ENCODE peak calls at places on chromosomes 13 and 19, in six cellular contexts. Z is EH; M is SW 1271; L is adrenal gland; C is stimulated activated CD8-positive, alpha-beta memory T cell treated with anti-CD3 and anti-CD28 coated beads, Interleukin-15, amount 100 ng/mL, for 1 hour; K is heart right ventricle. Y is an unnamed sample.

GRCh38 chr19:50817941-50818858 is 5.4 kb downstream of the KLK1 start:
- DNase-seq in Z (peak), M (no peak), L (peak), C (no peak), K (peak), Y (peak)

GRCh38 chr19:45075215-45076028 is 856 bp downstream of the ZNF296 start:
- DNase-seq in Z (peak), M (no peak), L (peak), C (no peak), K (peak), Y (no peak)

GRCh38 chr13:98549728-98550317 is 27.1 kb downstream of the STK24 start:
- DNase-seq in Z (peak), M (no peak), L (no peak), C (no peak), K (no peak), Y (no peak)

GRCh38 chr19:17654993-17655392 is 33.2 kb downstream of the UNC13A start:
- DNase-seq in Z (no peak), M (no peak), L (no peak), C (no peak), K (no peak), Y (no peak)

GRCh38 chr13:30841161-30841560 is 64.9 kb upstream of the MEDAG start:
- DNase-seq in Z (peak), M (no peak), L (no peak), C (no peak), K (no peak), Y (no peak)

GRCh38 chr13:74289861-74290260 is 155.7 kb upstream of the KLF12 start:
- DNase-seq in Z (no peak), M (no peak), L (no peak), C (no peak), K (no peak), Y (no peak)

GRCh38 chr19:55251296-55252081 is 7.3 kb downstream of the PPP6R1 start:
- DNase-seq in Z (no peak), M (no peak), L (no peak), C (no peak), K (no peak), Y (no peak)

GRCh38 chr19:33064117-33064777 is 441 bp downstream of the RHPN2 start:
- DNase-seq in Z (peak), M (no peak), L (no peak), C (no peak), K (no peak), Y (peak)

GRCh38 chr13:111541752-111542529 is 221.5 kb downstream of the TEX29 start:
- DNase-seq in Z (no peak), M (no peak), L (no peak), C (no peak), K (no peak), Y (no peak)

GRCh38 chr19:54650108-54650666 is 12.6 kb upstream of the LILRB4 start:
- DNase-seq in Z (no peak), M (no peak), L (no peak), C (no peak), K (no peak), Y (no peak)

GRCh38 chr19:37221136-37221535 is 3.1 kb downstream of the ZNF383 start:
- DNase-seq in Z (no peak), M (no peak), L (no peak), C (no peak), K (no peak), Y (no peak)

GRCh38 chr13:58884810-58885209 is 1253.3 kb downstream of the PCDH17 start:
- DNase-seq in Z (no peak), M (no peak), L (no peak), C (no peak), K (no peak), Y (no peak)

GRCh38 chr19:53192771-53193533 is at the start of gene ZNF665:
- DNase-seq in Z (peak), M (no peak), L (peak), C (peak), K (peak), Y (no peak)

GRCh38 chr19:246551-246950 is 44.7 kb downstream of the PLPP2 start:
- DNase-seq in Z (no peak), M (no peak), L (no peak), C (no peak), K (no peak), Y (no peak)

GRCh38 chr19:15498156-15498858 is 10.0 kb upstream of the CYP4F22 start:
- DNase-seq in Z (no peak), M (no peak), L (no peak), C (no peak), K (no peak), Y (no peak)

GRCh38 chr19:29371766-29372415 is 153.9 kb upstream of the VSTM2B start:
- DNase-seq in Z (no peak), M (no peak), L (peak), C (no peak), K (no peak), Y (peak)

GRCh38 chr13:85277753-85278152 is 521.5 kb downstream of the SLITRK6 start:
- DNase-seq in Z (peak), M (peak), L (no peak), C (no peak), K (no peak), Y (no peak)

GRCh38 chr19:5074830-5075394 is 106.0 kb downstream of the KDM4B start:
- DNase-seq in Z (no peak), M (no peak), L (no peak), C (no peak), K (no peak), Y (no peak)

GRCh38 chr19:3760871-3761361 is 576 bp downstream of the APBA3 start:
- DNase-seq in Z (peak), M (no peak), L (peak), C (no peak), K (peak), Y (no peak)

GRCh38 chr19:4507804-4508203 is 10.5 kb downstream of the PLIN4 start:
- DNase-seq in Z (no peak), M (no peak), L (no peak), C (no peak), K (no peak), Y (no peak)

GRCh38 chr19:34309368-34310138 is 55.2 kb downstream of the GARRE1 start:
- DNase-seq in Z (no peak), M (no peak), L (no peak), C (no peak), K (no peak), Y (no peak)

GRCh38 chr19:9901020-9901419 is 35.3 kb downstream of the OLFM2 start:
- DNase-seq in Z (no peak), M (no peak), L (no peak), C (no peak), K (no peak), Y (no peak)

GRCh38 chr13:37460211-37460610 is 138.4 kb downstream of the POSTN start:
- DNase-seq in Z (peak), M (no peak), L (no peak), C (no peak), K (no peak), Y (no peak)

GRCh38 chr13:54210397-54211050 is 1181.9 kb downstream of the OLFM4 start:
- DNase-seq in Z (no peak), M (no peak), L (no peak), C (no peak), K (no peak), Y (no peak)

GRCh38 chr19:6272411-6272791 is 7.4 kb downstream of the MLLT1 start:
- DNase-seq in Z (no peak), M (no peak), L (no peak), C (no peak), K (no peak), Y (no peak)

GRCh38 chr19:3698386-3698950 is 1.8 kb downstream of the PIP5K1C start:
- DNase-seq in Z (peak), M (no peak), L (no peak), C (no peak), K (no peak), Y (no peak)

GRCh38 chr13:30720470-30720869 is 14.9 kb upstream of the ALOX5AP start:
- DNase-seq in Z (peak), M (no peak), L (no peak), C (no peak), K (no peak), Y (no peak)

GRCh38 chr19:13095934-13096890 is 6.4 kb downstream of the LYL1 start:
- DNase-seq in Z (no peak), M (no peak), L (no peak), C (no peak), K (no peak), Y (peak)

GRCh38 chr19:16531380-16531669 is 10.9 kb downstream of the CHERP start:
- DNase-seq in Z (no peak), M (no peak), L (no peak), C (no peak), K (no peak), Y (no peak)

GRCh38 chr19:8311461-8312260 is 3.5 kb upstream of the CD320 start:
- DNase-seq in Z (no peak), M (no peak), L (peak), C (no peak), K (peak), Y (no peak)

GRCh38 chr19:10742494-10742893 is 24.6 kb downstream of the DNM2 start:
- DNase-seq in Z (no peak), M (no peak), L (peak), C (no peak), K (no peak), Y (no peak)

GRCh38 chr13:44972956-44973581 is 16.2 kb downstream of the NUFIP1 start:
- DNase-seq in Z (peak), M (no peak), L (no peak), C (no peak), K (no peak), Y (peak)

GRCh38 chr19:35462476-35462953 is 14.5 kb downstream of the FFAR2 start:
- DNase-seq in Z (peak), M (no peak), L (no peak), C (no peak), K (no peak), Y (no peak)

Y was measured in HEK293T.